ENCODE peak calls at places on chromosomes 3 and 15, in four cellular contexts. One of them, this sample, is unnamed.

GRCh38 chr15:67241132-67241855 is 13.2 kb downstream of the AAGAB start:
- DNase-seq in GM12878: peak
- DNase-seq in HepG2: no peak
- DNase-seq in K562: no peak
- DNase-seq in this sample: no peak

GRCh38 chr3:147843331-147843730 is 434.2 kb downstream of the ZIC1 start:
- DNase-seq in GM12878: no peak
- DNase-seq in HepG2: no peak
- DNase-seq in K562: no peak
- DNase-seq in this sample: no peak

GRCh38 chr3:177337548-177338331 is 140.5 kb upstream of the TBL1XR1 start:
- DNase-seq in GM12878: peak
- DNase-seq in HepG2: no peak
- DNase-seq in K562: no peak
- DNase-seq in this sample: no peak

GRCh38 chr15:42031211-42031915 is 10.5 kb upstream of the PLA2G4E start:
- DNase-seq in GM12878: no peak
- DNase-seq in HepG2: no peak
- DNase-seq in K562: no peak
- DNase-seq in this sample: no peak

GRCh38 chr15:97504031-97504430 is 456.5 kb upstream of the ARRDC4 start:
- DNase-seq in GM12878: no peak
- DNase-seq in HepG2: no peak
- DNase-seq in K562: no peak
- DNase-seq in this sample: peak

GRCh38 chr15:57548835-57549234 is 42.9 kb upstream of the MYZAP start:
- DNase-seq in GM12878: no peak
- DNase-seq in HepG2: no peak
- DNase-seq in K562: no peak
- DNase-seq in this sample: no peak

GRCh38 chr3:55059027-55059629 is 131.3 kb upstream of the LRTM1 start:
- DNase-seq in GM12878: no peak
- DNase-seq in HepG2: no peak
- DNase-seq in K562: no peak
- DNase-seq in this sample: no peak

GRCh38 chr15:57422113-57422754 is 45.9 kb downstream of the CGNL1 start:
- DNase-seq in GM12878: peak
- DNase-seq in HepG2: peak
- DNase-seq in K562: no peak
- DNase-seq in this sample: no peak

GRCh38 chr15:22954798-22955543 is 25.2 kb downstream of the CYFIP1 start:
- DNase-seq in GM12878: no peak
- DNase-seq in HepG2: peak
- DNase-seq in K562: no peak
- DNase-seq in this sample: no peak

GRCh38 chr15:66955871-66956585 is 109.4 kb upstream of the SMAD3 start:
- DNase-seq in GM12878: no peak
- DNase-seq in HepG2: no peak
- DNase-seq in K562: no peak
- DNase-seq in this sample: peak

GRCh38 chr3:136351905-136352304 is 101.8 kb downstream of the PCCB start:
- DNase-seq in GM12878: no peak
- DNase-seq in HepG2: no peak
- DNase-seq in K562: no peak
- DNase-seq in this sample: no peak

GRCh38 chr3:29319262-29319661 is 38.4 kb downstream of the RBMS3 start:
- DNase-seq in GM12878: peak
- DNase-seq in HepG2: no peak
- DNase-seq in K562: no peak
- DNase-seq in this sample: no peak

GRCh38 chr3:101998256-101998926 is 149.1 kb downstream of the NFKBIZ start:
- DNase-seq in GM12878: no peak
- DNase-seq in HepG2: no peak
- DNase-seq in K562: no peak
- DNase-seq in this sample: no peak
- TF ChIP-seq HDAC2 in GM12878: no peak
- TF ChIP-seq HDAC2 in HepG2: no peak
- TF ChIP-seq HDAC2 in K562: no peak
- TF ChIP-seq HDAC2 in this sample: no peak

DNA sequence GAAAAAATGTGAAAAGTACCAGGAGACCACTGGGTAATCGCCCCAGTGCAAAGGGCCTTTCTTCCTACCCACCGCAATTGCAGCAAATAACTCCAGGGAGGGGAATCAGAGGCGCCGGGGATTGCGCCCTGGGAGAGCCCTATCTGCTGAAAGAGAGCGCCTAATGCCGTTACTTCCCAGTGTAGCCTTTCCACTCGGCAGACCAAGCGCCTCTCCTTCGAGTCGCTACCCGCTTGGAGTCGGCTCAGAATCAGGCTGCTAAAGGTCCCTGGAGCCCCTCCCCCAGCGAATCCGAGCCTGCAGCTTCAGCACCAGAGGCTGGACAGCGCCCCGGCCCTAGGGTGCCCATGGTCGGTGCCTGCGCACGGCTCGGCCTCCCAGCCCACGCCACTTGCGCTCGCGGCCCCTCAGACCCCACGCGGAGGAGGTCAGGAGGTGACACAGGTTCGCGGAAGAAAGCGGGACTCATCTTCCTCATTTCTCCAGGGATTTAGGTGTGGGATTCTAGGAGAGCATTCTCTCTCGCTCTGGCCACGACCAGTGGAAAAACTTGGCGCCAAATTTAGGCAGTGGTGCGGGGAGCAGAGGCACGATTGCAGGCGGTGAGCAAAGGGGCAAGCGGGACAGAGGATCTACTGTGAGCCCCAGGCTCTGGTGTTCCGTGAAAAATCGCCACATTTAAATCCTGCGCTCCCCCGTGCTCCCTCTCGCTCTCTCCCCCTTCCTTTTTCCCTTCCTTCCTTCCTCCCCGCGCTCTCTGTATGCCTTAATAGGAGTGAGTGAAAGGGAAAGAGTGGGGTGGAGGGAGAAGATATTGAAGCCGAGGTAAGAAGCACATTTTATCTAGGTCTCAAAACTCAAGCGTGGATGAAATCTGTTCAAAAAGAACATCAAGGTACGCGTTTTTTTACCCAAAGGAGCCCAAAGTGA is 15.4 kb upstream of the AEN start:
- DNase-seq in GM12878: no peak
- DNase-seq in HepG2: no peak
- DNase-seq in K562: peak
- DNase-seq in this sample: no peak
- TF ChIP-seq REST in GM12878: peak
- TF ChIP-seq REST in HepG2: peak
- TF ChIP-seq REST in K562: peak
- TF ChIP-seq REST in this sample: peak

GRCh38 chr3:40801276-40801675 is 276.5 kb downstream of the ZNF621 start:
- DNase-seq in GM12878: no peak
- DNase-seq in HepG2: no peak
- DNase-seq in K562: no peak
- DNase-seq in this sample: no peak
- TF ChIP-seq HDAC2 in GM12878: no peak
- TF ChIP-seq HDAC2 in HepG2: no peak
- TF ChIP-seq HDAC2 in K562: no peak
- TF ChIP-seq HDAC2 in this sample: no peak

GRCh38 chr3:192841428-192841827 is 76.2 kb downstream of the MB21D2 start:
- DNase-seq in GM12878: no peak
- DNase-seq in HepG2: no peak
- DNase-seq in K562: no peak
- DNase-seq in this sample: no peak

GRCh38 chr3:192843742-192844350 is 73.8 kb downstream of the MB21D2 start:
- DNase-seq in GM12878: no peak
- DNase-seq in HepG2: no peak
- DNase-seq in K562: no peak
- DNase-seq in this sample: no peak

GRCh38 chr3:192844366-192844765 is 73.3 kb downstream of the MB21D2 start:
- DNase-seq in GM12878: no peak
- DNase-seq in HepG2: no peak
- DNase-seq in K562: no peak
- DNase-seq in this sample: no peak

GRCh38 chr3:192845196-192845855 is 72.3 kb downstream of the MB21D2 start:
- DNase-seq in GM12878: no peak
- DNase-seq in HepG2: no peak
- DNase-seq in K562: no peak
- DNase-seq in this sample: no peak

GRCh38 chr3:192842711-192843436 is 74.8 kb downstream of the MB21D2 start:
- DNase-seq in GM12878: no peak
- DNase-seq in HepG2: no peak
- DNase-seq in K562: no peak
- DNase-seq in this sample: no peak
- TF ChIP-seq REST in GM12878: no peak
- TF ChIP-seq REST in HepG2: no peak
- TF ChIP-seq REST in K562: no peak
- TF ChIP-seq REST in this sample: no peak

GRCh38 chr3:188294823-188295487 is 141.0 kb downstream of the LPP start:
- DNase-seq in GM12878: no peak
- DNase-seq in HepG2: peak
- DNase-seq in K562: no peak
- DNase-seq in this sample: peak

GRCh38 chr3:188295876-188296275 is 141.9 kb downstream of the LPP start:
- DNase-seq in GM12878: no peak
- DNase-seq in HepG2: no peak
- DNase-seq in K562: no peak
- DNase-seq in this sample: no peak

GRCh38 chr3:188298585-188298984 is 144.6 kb downstream of the LPP start:
- DNase-seq in GM12878: no peak
- DNase-seq in HepG2: no peak
- DNase-seq in K562: no peak
- DNase-seq in this sample: no peak

GRCh38 chr3:188299068-188299467 is 145.1 kb downstream of the LPP start:
- DNase-seq in GM12878: no peak
- DNase-seq in HepG2: no peak
- DNase-seq in K562: no peak
- DNase-seq in this sample: no peak

DNA sequence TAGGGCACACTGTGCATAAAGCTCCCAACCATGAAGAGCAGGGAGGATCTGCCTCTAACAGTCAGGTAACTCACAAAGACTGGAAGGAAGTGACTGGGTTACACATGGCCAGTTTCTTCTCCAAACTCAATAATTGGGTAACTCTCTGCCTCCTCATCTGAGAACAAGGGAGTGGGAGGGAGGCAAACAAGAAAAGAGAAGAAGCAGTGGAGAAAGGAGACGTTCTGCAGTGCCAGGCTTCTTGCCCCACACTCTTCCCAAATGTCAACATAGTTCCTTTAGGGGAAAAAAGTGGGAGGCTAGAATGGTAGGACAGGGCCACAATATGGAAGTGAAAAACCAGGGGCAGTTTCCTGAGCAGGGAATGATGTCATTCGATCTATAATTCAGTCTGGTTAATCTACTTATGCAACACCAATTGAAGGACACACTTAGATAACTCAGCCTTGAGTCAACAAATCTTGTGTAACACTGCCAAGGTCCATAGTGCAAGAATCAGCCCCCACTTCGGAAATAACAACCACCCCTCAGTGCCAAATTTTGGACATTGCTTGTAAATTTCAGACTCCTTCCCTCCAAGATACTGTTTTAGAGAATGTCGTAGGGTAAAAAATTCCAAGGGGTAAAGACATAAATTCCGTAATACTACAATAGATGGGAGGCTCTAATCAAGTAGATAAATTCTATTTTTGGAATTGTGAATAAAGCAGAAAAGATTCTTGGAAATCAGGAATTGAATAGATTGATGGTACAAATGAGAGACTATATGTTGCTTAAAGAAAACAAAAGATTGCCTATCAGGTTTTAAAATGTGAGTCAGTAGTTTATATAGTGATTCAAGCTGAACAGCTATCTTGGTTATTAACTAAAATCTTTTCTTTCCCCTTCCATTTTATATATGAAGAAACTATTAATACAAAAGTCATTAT is 143.1 kb downstream of the LPP start:
- DNase-seq in GM12878: no peak
- DNase-seq in HepG2: peak
- DNase-seq in K562: no peak
- DNase-seq in this sample: no peak
- TF ChIP-seq HDAC2 in GM12878: no peak
- TF ChIP-seq HDAC2 in HepG2: peak
- TF ChIP-seq HDAC2 in K562: no peak
- TF ChIP-seq HDAC2 in this sample: no peak

GRCh38 chr3:65873028-65873427 is 165.7 kb downstream of the MAGI1 start:
- DNase-seq in GM12878: no peak
- DNase-seq in HepG2: no peak
- DNase-seq in K562: no peak
- DNase-seq in this sample: no peak
- TF ChIP-seq REST in GM12878: peak
- TF ChIP-seq REST in HepG2: peak
- TF ChIP-seq REST in K562: no peak
- TF ChIP-seq REST in this sample: peak

GRCh38 chr15:64132217-64132616 is 19.3 kb upstream of the SNX22 start:
- DNase-seq in GM12878: no peak
- DNase-seq in HepG2: no peak
- DNase-seq in K562: no peak
- DNase-seq in this sample: no peak

GRCh38 chr15:64133619-64134018 is 17.9 kb upstream of the SNX22 start:
- DNase-seq in GM12878: no peak
- DNase-seq in HepG2: no peak
- DNase-seq in K562: no peak
- DNase-seq in this sample: no peak

GRCh38 chr15:64130159-64130558 is 21.4 kb upstream of the SNX22 start:
- DNase-seq in GM12878: no peak
- DNase-seq in HepG2: no peak
- DNase-seq in K562: no peak
- DNase-seq in this sample: no peak

GRCh38 chr15:64134322-64134829 is 17.2 kb upstream of the SNX22 start:
- DNase-seq in GM12878: no peak
- DNase-seq in HepG2: no peak
- DNase-seq in K562: no peak
- DNase-seq in this sample: no peak

GRCh38 chr15:64131547-64131946 is 20.0 kb upstream of the SNX22 start:
- DNase-seq in GM12878: no peak
- DNase-seq in HepG2: no peak
- DNase-seq in K562: no peak
- DNase-seq in this sample: no peak
- TF ChIP-seq HDAC2 in GM12878: no peak
- TF ChIP-seq HDAC2 in HepG2: no peak
- TF ChIP-seq HDAC2 in K562: no peak
- TF ChIP-seq HDAC2 in this sample: no peak

GRCh38 chr3:65672071-65672470 is 366.6 kb downstream of the MAGI1 start:
- DNase-seq in GM12878: no peak
- DNase-seq in HepG2: no peak
- DNase-seq in K562: no peak
- DNase-seq in this sample: no peak

GRCh38 chr3:65671004-65671403 is 367.7 kb downstream of the MAGI1 start:
- DNase-seq in GM12878: no peak
- DNase-seq in HepG2: no peak
- DNase-seq in K562: no peak
- DNase-seq in this sample: no peak

GRCh38 chr3:65669163-65669875 is 369.4 kb downstream of the MAGI1 start:
- DNase-seq in GM12878: no peak
- DNase-seq in HepG2: peak
- DNase-seq in K562: no peak
- DNase-seq in this sample: no peak

GRCh38 chr3:65676592-65676991 is 362.1 kb downstream of the MAGI1 start:
- DNase-seq in GM12878: no peak
- DNase-seq in HepG2: peak
- DNase-seq in K562: no peak
- DNase-seq in this sample: no peak

GRCh38 chr3:65672876-65673815 is 365.6 kb downstream of the MAGI1 start:
- DNase-seq in GM12878: no peak
- DNase-seq in HepG2: peak
- DNase-seq in K562: peak
- DNase-seq in this sample: peak
- TF ChIP-seq REST in GM12878: no peak
- TF ChIP-seq REST in HepG2: no peak
- TF ChIP-seq REST in K562: no peak
- TF ChIP-seq REST in this sample: peak